ENCODE peak calls at places on chromosomes 11 and 22, in four cellular contexts. Y, F, O and M are unnamed samples.

GRCh38 chr22:38240734-38241252 is 32.0 kb downstream of the TMEM184B start:
- DNase-seq in Y (peak), O (peak), F (peak), M (peak)

GRCh38 chr11:12076840-12077534 is 33.4 kb upstream of the MICAL2 start:
- DNase-seq in Y (no peak), F (no peak), O (no peak), M (no peak)

GRCh38 chr11:82974135-82974534 is 72.6 kb downstream of the DDIAS start:
- DNase-seq in Y (no peak), O (no peak), F (no peak), M (no peak)

GRCh38 chr22:39241632-39242388 is 3.0 kb downstream of the PDGFB start:
- DNase-seq in Y (no peak), F (no peak), O (no peak), M (no peak)

GRCh38 chr11:43955381-43956118 is 13.1 kb downstream of the C11orf96 start:
- DNase-seq in F (peak), Y (no peak), O (no peak), M (no peak)

GRCh38 chr11:8739309-8739793 is 56.8 kb downstream of the RPL27A start:
- DNase-seq in F (no peak), O (no peak), Y (no peak), M (no peak)

GRCh38 chr11:78420255-78420764 is 2.7 kb upstream of the GAB2 start:
- DNase-seq in F (peak), Y (no peak), O (no peak), M (no peak)

GRCh38 chr11:125401746-125402145 is 94.3 kb downstream of the FEZ1 start:
- DNase-seq in F (peak), Y (no peak), O (no peak), M (peak)

GRCh38 chr11:95138448-95138847 is 48.8 kb downstream of the ENDOD1 start:
- DNase-seq in O (no peak), Y (no peak), F (peak), M (no peak)

GRCh38 chr11:12223771-12224536 is 113.6 kb downstream of the MICAL2 start:
- DNase-seq in O (no peak), Y (no peak), F (no peak), M (no peak)

GRCh38 chr11:6225896-6226295 is 8.5 kb downstream of the FHIP1B start:
- DNase-seq in Y (no peak), O (no peak), F (no peak), M (no peak)

GRCh38 chr11:94129505-94130335 is 1.1 kb downstream of the PANX1 start:
- DNase-seq in F (peak), Y (no peak), O (peak), M (no peak)

GRCh38 chr22:27918351-27919221 is 470 bp downstream of the PITPNB start:
- DNase-seq in O (no peak), F (peak), Y (no peak), M (peak)

GRCh38 chr11:96755209-96755608 is 365.4 kb downstream of the JRKL start:
- DNase-seq in F (no peak), Y (no peak), O (no peak), M (no peak)

GRCh38 chr22:48644108-48644507 is 1183.6 kb downstream of the BRD1 start:
- DNase-seq in F (no peak), Y (no peak), O (no peak), M (no peak)

GRCh38 chr11:72781313-72782080 is 12.3 kb downstream of the STARD10 start:
- DNase-seq in Y (no peak), O (no peak), F (peak), M (no peak)

GRCh38 chr22:41801886-41802285 is 1.4 kb downstream of the CCDC134 start:
- DNase-seq in F (no peak), O (no peak), Y (no peak), M (no peak)
- H3K4me3 ChIP-seq in F (peak), O (peak), Y (no peak), M (peak)

GRCh38 chr11:134332189-134332631 is 422 bp downstream of the GLB1L2 start:
- DNase-seq in Y (no peak), F (no peak), O (no peak), M (no peak)
- H3K4me3 ChIP-seq in Y (peak), F (peak), O (peak), M (peak)

GRCh38 chr11:117183724-117184349 is 5.3 kb downstream of the SIDT2 start:
- DNase-seq in O (no peak), Y (no peak), F (no peak), M (no peak)

GRCh38 chr11:117182551-117182935 is 4.0 kb downstream of the SIDT2 start:
- DNase-seq in F (no peak), O (no peak), Y (no peak), M (no peak)

GRCh38 chr11:117180020-117180419 is 1.5 kb downstream of the SIDT2 start:
- DNase-seq in Y (no peak), F (peak), O (no peak), M (no peak)

GRCh38 chr11:117180661-117181585 is 2.4 kb downstream of the SIDT2 start:
- DNase-seq in O (peak), Y (no peak), F (peak), M (peak)

DNA sequence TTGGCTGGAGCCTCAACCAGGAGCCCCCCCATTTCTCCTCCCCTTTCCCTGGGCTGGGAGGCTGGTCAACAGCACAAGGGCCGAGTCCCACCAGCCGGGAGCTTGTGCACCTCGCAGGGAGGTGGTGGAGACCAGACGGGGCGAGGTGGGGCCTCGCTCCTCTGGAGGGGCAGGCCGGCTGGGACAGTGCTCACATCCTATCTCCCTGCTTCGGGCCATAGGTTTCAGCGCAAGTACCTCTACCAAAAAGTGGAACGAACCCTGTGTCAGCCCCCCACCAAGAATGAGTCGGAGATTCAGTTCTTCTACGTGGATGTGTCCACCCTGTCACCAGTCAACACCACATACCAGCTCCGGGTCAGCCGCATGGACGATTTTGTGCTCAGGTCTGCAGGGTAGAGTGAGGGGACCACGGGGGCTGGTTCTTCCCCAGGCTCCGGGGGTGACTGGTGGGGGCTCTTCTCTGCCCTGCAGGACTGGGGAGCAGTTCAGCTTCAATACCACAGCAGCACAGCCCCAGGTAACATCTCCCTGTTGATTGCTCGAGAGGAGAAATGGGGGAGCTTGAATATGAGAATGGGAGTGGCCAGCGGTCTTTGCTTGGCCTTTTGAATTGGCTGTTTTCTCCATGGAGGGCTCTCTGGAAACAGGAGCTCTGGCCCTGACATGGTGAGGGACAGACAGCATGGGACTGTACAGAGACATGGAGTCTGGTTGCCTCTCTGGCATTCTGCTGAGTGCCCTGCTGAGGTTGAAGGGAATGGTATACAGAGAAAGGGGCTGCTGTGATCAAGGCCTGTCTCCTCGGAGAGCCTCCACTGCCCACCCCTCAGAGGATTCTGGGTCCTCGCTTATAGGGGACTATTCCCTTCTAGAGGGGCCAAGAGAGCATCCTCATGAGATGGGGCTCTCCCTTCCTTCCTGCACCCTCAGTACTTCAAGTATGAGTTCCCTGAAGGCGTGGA is 3.3 kb downstream of the SIDT2 start:
- DNase-seq in Y (no peak), O (no peak), F (no peak), M (no peak)
- H3K4me3 ChIP-seq in Y (no peak), O (no peak), F (no peak), M (no peak)

GRCh38 chr11:35523861-35524260 is 1.6 kb downstream of the PAMR1 start:
- DNase-seq in Y (no peak), F (no peak), O (no peak), M (no peak)
- H3K4me3 ChIP-seq in Y (peak), F (no peak), O (no peak), M (no peak)